ENCODE peak calls at places on chromosomes 5 and 9, in six cellular contexts. J is endothelial cell; U is cardiac muscle cell; Z is activated CD8-positive, alpha-beta T cell treated with anti-CD3 and anti-CD28 coated beads for 36 hours; Y is colonic mucosa; G is upper lobe of right lung. B is an unnamed sample.

GRCh38 chr5:6551287-6551954 is 81.4 kb downstream of the NSUN2 start:
- DNase-seq in J (no peak), U (peak; percentile 5), Z (no peak), Y (no peak), G (no peak), B (no peak)

GRCh38 chr9:88590558-88591146 is 55.7 kb downstream of the NXNL2 start:
- DNase-seq in J (peak; percentile 24), U (no peak), Z (peak; percentile 28), Y (no peak), G (no peak), B (peak; percentile 50)

GRCh38 chr9:129437626-129438323 is 183.1 kb downstream of the C9orf50 start:
- DNase-seq in J (no peak), U (no peak), Z (no peak), Y (no peak), G (no peak), B (no peak)

GRCh38 chr5:74179183-74179582 is 461.3 kb downstream of the ENC1 start:
- DNase-seq in J (no peak), U (peak; percentile 69), Z (no peak), Y (no peak), G (no peak), B (no peak)

GRCh38 chr5:94746731-94747124 is 128.3 kb downstream of the SLF1 start:
- DNase-seq in J (no peak), U (peak; percentile 25), Z (no peak), Y (no peak), G (no peak), B (no peak)

GRCh38 chr5:54643679-54644078 is 126.1 kb downstream of the SNX18 start:
- DNase-seq in J (peak; percentile 12), U (peak; percentile 88), Z (no peak), Y (no peak), G (no peak), B (no peak)

GRCh38 chr5:142881076-142881466 is 110.9 kb downstream of the ARHGAP26 start:
- DNase-seq in J (no peak), U (peak; percentile 71), Z (no peak), Y (no peak), G (no peak), B (no peak)

GRCh38 chr9:19533373-19533772 is 124.6 kb downstream of the ACER2 start:
- DNase-seq in J (no peak), U (peak; percentile 89), Z (no peak), Y (no peak), G (no peak), B (no peak)

GRCh38 chr5:172164773-172165212 is 23.2 kb downstream of the STK10 start:
- DNase-seq in J (no peak), U (peak; percentile 76), Z (no peak), Y (no peak), G (no peak), B (no peak)

GRCh38 chr9:124263800-124264426 is 6.2 kb downstream of the NEK6 start:
- DNase-seq in J (no peak), U (no peak), Z (no peak), Y (no peak), G (no peak), B (no peak)

GRCh38 chr5:161400583-161400982 is 145.9 kb downstream of the GABRB2 start:
- DNase-seq in J (no peak), U (no peak), Z (no peak), Y (no peak), G (no peak), B (no peak)

DNA sequence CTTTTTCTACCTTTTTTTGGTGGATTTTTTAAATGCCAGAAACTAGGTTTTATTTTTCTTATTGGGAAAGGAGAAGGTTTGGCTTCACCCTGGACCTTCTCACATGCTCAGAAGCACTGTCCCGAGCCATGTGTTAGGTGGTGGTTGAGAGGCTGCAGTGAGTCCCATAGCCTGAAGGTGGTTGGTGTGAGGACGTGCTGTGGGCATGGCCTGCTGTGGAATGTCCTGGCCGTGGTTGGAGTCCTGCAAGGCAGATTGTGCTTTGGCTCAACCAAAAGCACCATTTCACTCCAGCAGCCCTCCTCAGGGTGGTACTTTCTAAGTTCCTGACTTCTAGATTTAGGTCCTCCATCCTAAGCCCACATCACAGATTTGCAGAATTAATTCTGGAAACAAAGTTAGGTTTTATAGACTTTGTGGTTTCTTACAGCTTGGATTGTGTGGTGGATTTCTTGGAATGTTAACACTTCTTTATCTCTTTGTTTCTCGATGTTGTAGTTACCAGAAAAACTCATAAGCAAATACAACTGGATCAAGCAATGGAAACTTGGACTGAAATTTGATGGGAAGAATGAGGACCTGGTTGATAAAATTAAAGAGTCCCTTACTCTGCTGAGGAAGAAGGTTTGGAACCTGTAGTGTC is 22.6 kb downstream of the OTULIN start:
- DNase-seq in J (no peak), U (peak; percentile 47), Z (no peak), Y (no peak), G (no peak), B (no peak)
- TF ChIP-seq CTCF in J (no peak), U (no peak), Z (no peak), Y (no peak), G (no peak), B (no peak)

GRCh38 chr5:16043349-16043748 is 136.2 kb downstream of the MARCHF11 start:
- DNase-seq in J (no peak), U (no peak), Z (no peak), Y (no peak), G (no peak), B (no peak)
- TF ChIP-seq CTCF in J (no peak), U (no peak), Z (no peak), Y (no peak), G (no peak), B (no peak)

DNA sequence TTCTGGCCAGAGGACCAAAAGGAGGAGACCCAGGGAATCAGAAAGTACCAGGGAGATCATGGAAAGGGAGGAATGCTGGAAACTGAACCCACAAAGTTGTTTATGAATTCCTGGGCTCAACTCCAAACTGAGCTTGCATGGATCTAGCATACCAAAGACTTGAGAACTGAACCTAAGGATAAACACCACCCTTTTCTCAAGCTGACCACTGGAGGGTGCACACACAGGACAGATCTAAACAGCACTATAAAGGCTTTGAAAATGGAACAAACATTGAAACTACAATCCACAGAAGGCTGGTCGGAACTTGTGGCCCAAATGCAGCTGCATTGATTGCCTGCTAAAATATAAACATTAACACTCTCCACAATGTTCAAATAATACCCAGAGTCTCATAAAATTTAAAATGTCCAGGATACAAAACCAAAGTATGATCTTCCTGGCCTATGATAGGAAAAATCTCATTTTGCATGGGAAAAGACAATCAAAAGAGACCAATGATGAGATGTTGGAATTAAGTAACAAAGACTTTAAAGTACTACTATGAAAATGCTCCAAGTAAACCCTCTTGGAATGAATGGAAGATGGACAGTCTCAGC is 15.6 kb upstream of the IRF1 start:
- DNase-seq in J (no peak), U (peak; percentile 95), Z (peak; percentile 44), Y (peak; percentile 64), G (no peak), B (no peak)
- TF ChIP-seq CTCF in J (peak; percentile 52), U (peak; percentile 77), Z (peak; percentile 45), Y (peak; percentile 55), G (peak; percentile 58), B (peak; percentile 74)

DNA sequence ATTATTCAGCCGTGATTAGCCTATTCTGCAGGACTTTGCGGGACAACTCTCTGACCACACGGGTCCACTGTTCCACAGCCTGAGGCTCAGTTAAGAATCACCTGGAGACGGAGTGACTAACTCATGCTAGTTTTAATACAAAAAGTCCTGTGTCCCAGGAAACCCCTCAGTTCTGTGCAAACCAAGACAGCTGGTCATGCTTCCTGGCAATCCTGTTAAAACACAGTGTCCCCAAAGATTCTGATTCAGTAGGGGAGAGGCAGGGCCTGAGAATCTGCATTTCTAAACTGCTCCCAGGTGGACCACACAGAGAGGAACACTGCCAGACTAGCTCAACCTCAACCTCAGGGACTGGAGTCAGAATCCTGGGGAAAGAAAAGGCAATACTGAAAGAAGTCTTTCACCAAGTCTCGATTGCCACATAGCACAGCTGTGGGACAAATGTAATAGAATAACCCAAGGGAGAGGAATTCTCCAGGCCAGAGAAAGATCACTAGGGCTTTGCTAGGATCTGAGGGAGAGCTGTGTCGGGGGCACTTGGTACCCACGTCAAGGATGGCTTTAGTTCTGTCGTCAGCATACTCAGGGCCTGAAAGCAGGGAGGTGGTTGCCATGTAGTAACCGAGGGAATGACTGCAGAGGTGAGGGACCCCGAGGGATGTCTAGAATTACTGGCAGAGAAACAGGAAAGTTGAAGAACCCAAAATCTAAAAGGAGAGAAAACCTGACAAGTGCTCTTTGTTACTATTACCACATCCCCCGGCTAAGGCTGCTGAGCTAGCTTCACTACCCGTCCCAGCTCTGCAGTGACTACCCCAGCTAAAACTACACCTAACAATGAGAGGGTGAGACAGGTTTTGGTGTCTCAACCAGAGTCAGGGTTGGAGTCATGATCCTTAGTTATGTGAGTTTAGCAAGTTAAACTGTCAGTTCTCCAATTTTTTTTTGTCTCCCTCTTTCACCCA is 8.6 kb downstream of the SUSD1 start:
- DNase-seq in J (no peak), U (peak; percentile 59), Z (no peak), Y (no peak), G (no peak), B (no peak)
- TF ChIP-seq CTCF in J (no peak), U (peak; percentile 12), Z (no peak), Y (no peak), G (no peak), B (no peak)

GRCh38 chr9:93533863-93534262 is 42.5 kb upstream of the PHF2 start:
- DNase-seq in J (no peak), U (no peak), Z (peak; percentile 8), Y (no peak), G (no peak), B (no peak)

GRCh38 chr9:93536874-93537273 is 39.5 kb upstream of the PHF2 start:
- DNase-seq in J (no peak), U (no peak), Z (no peak), Y (no peak), G (no peak), B (no peak)

GRCh38 chr9:93532121-93532520 is 44.3 kb upstream of the PHF2 start:
- DNase-seq in J (no peak), U (no peak), Z (no peak), Y (no peak), G (no peak), B (no peak)

GRCh38 chr9:93536167-93536566 is 40.2 kb upstream of the PHF2 start:
- DNase-seq in J (no peak), U (no peak), Z (no peak), Y (no peak), G (no peak), B (no peak)

GRCh38 chr9:93531374-93531773 is 45.0 kb upstream of the PHF2 start:
- DNase-seq in J (no peak), U (no peak), Z (no peak), Y (no peak), G (no peak), B (no peak)
- TF ChIP-seq CTCF in J (no peak), U (no peak), Z (no peak), Y (no peak), G (no peak), B (peak; percentile 17)

DNA sequence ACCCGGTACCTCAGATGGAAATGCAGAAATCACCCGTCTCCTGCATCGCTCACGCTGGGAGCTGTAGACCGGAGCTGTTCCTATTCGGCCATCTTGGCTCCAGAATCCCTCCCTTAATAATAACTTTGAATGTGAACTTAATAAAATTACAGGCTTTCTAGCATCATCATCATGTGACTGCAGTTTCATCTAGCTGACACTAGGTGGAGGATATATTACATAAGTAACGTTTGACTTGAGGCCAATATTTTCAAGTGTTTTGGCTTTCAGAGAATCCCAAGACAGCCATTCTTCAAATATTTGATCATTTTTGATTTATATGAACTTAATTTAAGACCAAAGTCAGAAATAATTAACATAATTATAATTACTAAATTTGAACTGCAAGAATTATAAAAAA is 474.9 kb upstream of the CDH10 start:
- DNase-seq in J (no peak), U (no peak), Z (no peak), Y (no peak), G (no peak), B (no peak)
- TF ChIP-seq CTCF in J (peak; percentile 69), U (no peak), Z (no peak), Y (no peak), G (peak; percentile 41), B (peak; percentile 54)

GRCh38 chr5:11075010-11075860 is 314.2 kb upstream of the DAP start:
- DNase-seq in J (peak; percentile 35), U (no peak), Z (no peak), Y (no peak), G (no peak), B (no peak)
- TF ChIP-seq CTCF in J (peak; percentile 55), U (no peak), Z (no peak), Y (no peak), G (no peak), B (peak; percentile 43)